ENCODE peak calls at places on chromosome 10, in nine cellular contexts. Y is mesendoderm, E is OCI-LY7, Z is MM.1S, D is hepatocyte, S is neural progenitor cell, G is PC-9, A is PC-3, Q is GM23248. F is an unnamed sample.

GRCh38 chr10:66931949-66932343 is 6.1 kb downstream of the LRRTM3 start:
- DNase-seq in Y (no peak), G (no peak), Z (no peak), Q (no peak), D (no peak), A (peak; percentile 59), S (no peak), E (no peak), F (no peak)

GRCh38 chr10:101939718-101940117 is 96.1 kb upstream of the KCNIP2 start:
- DNase-seq in G (no peak), Z (no peak), A (no peak), D (no peak), E (no peak), Y (no peak), S (no peak), Q (no peak), F (no peak)

GRCh38 chr10:68811367-68812009 is 15.8 kb upstream of the STOX1 start:
- DNase-seq in D (no peak), Z (no peak), Y (no peak), A (no peak), S (no peak), G (no peak), Q (no peak), E (no peak), F (no peak)

GRCh38 chr10:129055966-129056365 is 411.1 kb upstream of the MGMT start:
- DNase-seq in E (no peak), A (no peak), Y (no peak), S (peak; percentile 81), G (no peak), Q (no peak), Z (no peak), D (no peak), F (no peak)

GRCh38 chr10:1418031-1418550 is 319.2 kb downstream of the ADARB2 start:
- DNase-seq in E (no peak), G (no peak), Z (no peak), D (no peak), Y (no peak), A (no peak), Q (no peak), S (no peak), F (no peak)

GRCh38 chr10:38008006-38008405 is 2.5 kb upstream of the ZNF33A start:
- DNase-seq in E (no peak), Y (no peak), S (no peak), G (no peak), Q (no peak), A (no peak), Z (no peak), D (no peak), F (no peak)

GRCh38 chr10:97823734-97824133 is 25.9 kb upstream of the GOLGA7B start:
- DNase-seq in S (no peak), G (no peak), E (no peak), Q (no peak), D (no peak), Y (no peak), Z (no peak), A (no peak), F (no peak)

GRCh38 chr10:103835121-103836045 is 20.0 kb downstream of the SH3PXD2A start:
- DNase-seq in Y (no peak), A (no peak), S (no peak), Q (peak; percentile 74), E (peak; percentile 56), Z (no peak), G (no peak), D (peak; percentile 66), F (peak; percentile 97)

GRCh38 chr10:21427804-21428481 is 97.5 kb downstream of the SKIDA1 start:
- DNase-seq in A (no peak), Z (no peak), S (no peak), Y (peak; percentile 40), G (no peak), D (no peak), Q (no peak), E (no peak), F (peak; percentile 34)

GRCh38 chr10:14562197-14562596 is 212.5 kb downstream of the FAM107B start:
- DNase-seq in S (no peak), A (no peak), Z (no peak), E (no peak), Q (no peak), Y (no peak), D (no peak), G (no peak), F (no peak)

GRCh38 chr10:43594944-43595589 is 11.2 kb upstream of the ZNF485 start:
- DNase-seq in S (no peak), A (peak; percentile 19), Q (peak; percentile 41), D (peak; percentile 44), G (no peak), Z (peak; percentile 78), E (peak; percentile 43), Y (no peak), F (peak; percentile 11)

GRCh38 chr10:35503548-35503947 is 101.6 kb upstream of the GJD4 start:
- DNase-seq in Z (no peak), Q (no peak), G (no peak), D (no peak), Y (no peak), A (no peak), S (no peak), E (no peak), F (no peak)
- H3K79me2 ChIP-seq in Z (no peaks in the 10 kb centered on the region), Q (peaks cover 94% of the 10 kb centered on the region), G (no peaks in the 10 kb centered on the region), D (peaks cover 70% of the 10 kb centered on the region), Y (no peaks in the 10 kb centered on the region), A (peaks cover 29% of the 10 kb centered on the region), S (peaks cover 22% of the 10 kb centered on the region), E (peaks cover under 1% of the 10 kb centered on the region), F (no peaks in the 10 kb centered on the region)

GRCh38 chr10:79128923-79129305 is 60.1 kb downstream of the ZMIZ1 start:
- DNase-seq in Y (no peak), Q (no peak), E (no peak), D (no peak), Z (no peak), A (no peak), G (no peak), S (no peak), F (no peak)

GRCh38 chr10:79130255-79130654 is 61.5 kb downstream of the ZMIZ1 start:
- DNase-seq in Y (no peak), D (no peak), S (no peak), E (no peak), Q (no peak), G (no peak), A (no peak), Z (no peak), F (no peak)

GRCh38 chr10:79128241-79128922 is 59.6 kb downstream of the ZMIZ1 start:
- DNase-seq in A (no peak), D (no peak), Q (no peak), Z (no peak), E (no peak), S (no peak), G (no peak), Y (no peak), F (no peak)

GRCh38 chr10:79130846-79131245 is 62.1 kb downstream of the ZMIZ1 start:
- DNase-seq in D (no peak), Z (no peak), S (peak; percentile 53), E (no peak), G (no peak), Y (peak; percentile 89), A (no peak), Q (no peak), F (no peak)

DNA sequence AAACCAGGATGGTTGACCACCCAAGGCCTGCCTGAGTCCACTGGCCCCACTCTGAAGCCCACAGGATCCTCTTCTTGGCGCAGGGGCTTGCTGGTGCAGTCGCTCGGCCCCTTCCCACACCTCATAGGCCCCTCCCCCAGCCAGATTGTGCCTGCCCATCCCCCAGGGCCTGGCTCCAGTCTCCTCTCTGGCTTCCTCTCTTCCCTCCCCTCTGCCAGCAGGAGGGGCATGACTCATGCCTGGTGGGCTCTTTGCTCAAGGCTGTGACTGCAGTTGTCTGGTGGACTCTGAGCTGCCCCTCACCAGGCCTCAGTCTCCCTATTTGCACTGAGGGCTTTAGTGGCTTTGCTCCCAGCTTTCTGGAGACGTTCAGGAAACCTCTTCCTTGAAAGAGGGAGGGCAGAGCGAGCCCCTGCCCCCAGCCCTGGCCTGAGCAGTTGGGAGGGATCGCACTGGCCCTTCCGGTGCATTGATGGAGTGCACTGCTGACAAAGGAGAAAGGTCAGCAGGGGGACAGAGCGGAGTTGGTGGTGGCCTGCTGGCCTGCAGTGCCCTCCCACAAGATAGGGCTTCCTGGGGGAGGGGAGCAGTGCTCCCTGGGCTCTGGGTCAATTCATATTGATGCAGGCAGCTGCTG is 60.7 kb downstream of the ZMIZ1 start:
- DNase-seq in G (no peak), S (peak; percentile 88), D (peak; percentile 61), Q (peak; percentile 67), A (peak; percentile 71), Y (peak; percentile 97), Z (no peak), E (no peak), F (peak; percentile 75)
- H3K4me1 ChIP-seq in G (peaks cover 58% of the 10 kb centered on the region), S (peaks cover 65% of the 10 kb centered on the region), D (peaks cover 51% of the 10 kb centered on the region), Q (peaks cover 32% of the 10 kb centered on the region), A (peaks cover 41% of the 10 kb centered on the region), Y (peaks cover 43% of the 10 kb centered on the region), Z (no peaks in the 10 kb centered on the region), E (peaks cover 40% of the 10 kb centered on the region), F (peaks cover 43% of the 10 kb centered on the region)

DNA sequence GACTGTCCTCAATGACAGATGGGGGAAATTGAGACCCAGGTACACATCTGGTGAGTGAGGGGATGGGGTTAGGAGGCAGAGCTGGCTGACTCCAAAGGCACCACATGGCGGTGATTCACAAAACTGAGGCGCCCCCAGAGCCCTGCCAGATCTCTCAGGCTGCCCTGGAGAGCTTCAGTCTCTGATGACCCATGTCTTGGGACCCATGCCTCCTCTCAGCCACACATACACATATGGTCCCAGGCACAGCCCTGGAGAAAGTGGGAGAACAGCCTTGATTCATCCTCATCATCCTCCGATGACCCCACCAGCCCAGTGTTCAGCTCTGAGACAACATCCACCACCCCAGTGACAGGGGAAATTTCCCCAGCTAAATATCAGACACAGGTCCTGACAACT is 426.0 kb downstream of the RPS24 start:
- DNase-seq in D (no peak), G (no peak), Y (no peak), A (no peak), Z (no peak), E (no peak), Q (no peak), S (no peak), F (no peak)
- H3K79me2 ChIP-seq in D (no peaks in the 10 kb centered on the region), G (no peaks in the 10 kb centered on the region), Y (no peaks in the 10 kb centered on the region), A (no peaks in the 10 kb centered on the region), Z (no peaks in the 10 kb centered on the region), E (no peaks in the 10 kb centered on the region), Q (no peaks in the 10 kb centered on the region), S (no peaks in the 10 kb centered on the region), F (no peaks in the 10 kb centered on the region)

GRCh38 chr10:125094826-125095225 is 65.5 kb downstream of the CTBP2 start:
- DNase-seq in Y (no peak), S (no peak), Z (no peak), E (no peak), G (no peak), A (no peak), Q (peak; percentile 28), D (no peak), F (no peak)

GRCh38 chr10:125095776-125096175 is 64.6 kb downstream of the CTBP2 start:
- DNase-seq in D (no peak), G (no peak), E (no peak), S (no peak), A (no peak), Q (no peak), Y (no peak), Z (no peak), F (no peak)

GRCh38 chr10:125097409-125098070 is 62.8 kb downstream of the CTBP2 start:
- DNase-seq in G (no peak), A (no peak), Y (no peak), Z (no peak), Q (no peak), S (no peak), D (no peak), E (no peak), F (no peak)

GRCh38 chr10:125095228-125095627 is 65.1 kb downstream of the CTBP2 start:
- DNase-seq in S (no peak), E (no peak), Y (no peak), A (no peak), D (no peak), G (no peak), Q (no peak), Z (no peak), F (no peak)

GRCh38 chr10:125096371-125096770 is 64.0 kb downstream of the CTBP2 start:
- DNase-seq in Y (no peak), S (no peak), A (no peak), Z (peak; percentile 20), Q (no peak), G (no peak), E (no peak), D (no peak), F (peak; percentile 45)
- H3K4me1 ChIP-seq in Y (peaks cover 16% of the 10 kb centered on the region), S (peaks cover 17% of the 10 kb centered on the region), A (no peaks in the 10 kb centered on the region), Z (no peaks in the 10 kb centered on the region), Q (peaks cover 34% of the 10 kb centered on the region), G (no peaks in the 10 kb centered on the region), E (no peaks in the 10 kb centered on the region), D (peaks cover 19% of the 10 kb centered on the region), F (peaks cover 31% of the 10 kb centered on the region)

F was measured in fibroblast of lung.